ENCODE peak calls at places on chromosomes 16 and 17, in nine cellular contexts. O is suprapubic skin, A is transverse colon, L is H1, Q is psoas muscle, E is SK-N-SH, F is body of pancreas, M is A673, I is HCT116. T is an unnamed sample. For H3K4me1 and H3K9me3, the result is how much of the 10 kb centered on the place peaks cover.

GRCh38 chr17:61618950-61619349 is 27.9 kb upstream of the NACA2 start:
- DNase-seq in O (no peak), A (no peak), L (no peak), Q (no peak), E (no peak), F (no peak), M (no peak), I (no peak), T (no peak)

GRCh38 chr16:85446846-85447656 is 166.1 kb upstream of the GSE1 start:
- DNase-seq in O (no peak), A (peak), L (no peak), Q (no peak), E (no peak), F (peak), M (no peak), I (no peak), T (no peak)

GRCh38 chr17:41103896-41104295 is 1.3 kb upstream of the KRTAP4-9 start:
- DNase-seq in O (no peak), A (no peak), L (no peak), Q (no peak), E (no peak), F (no peak), M (no peak), I (no peak), T (no peak)

GRCh38 chr17:83178533-83179201 is 99.3 kb downstream of the METRNL start:
- DNase-seq in O (no peak), A (no peak), L (no peak), Q (no peak), E (no peak), F (no peak), M (no peak), I (no peak), T (no peak)

GRCh38 chr17:40461036-40461721 is 17.9 kb downstream of the IGFBP4 start:
- DNase-seq in O (no peak), A (no peak), L (no peak), Q (no peak), E (no peak), F (no peak), M (no peak), I (no peak), T (no peak)

GRCh38 chr17:4008496-4009163 is 44.4 kb upstream of the ATP2A3 start:
- DNase-seq in O (no peak), A (no peak), L (no peak), Q (no peak), E (no peak), F (no peak), M (no peak), I (no peak), T (no peak)

GRCh38 chr17:48998557-48999440 is 1.6 kb downstream of the IGF2BP1 start:
- DNase-seq in O (no peak), A (no peak), L (no peak), Q (no peak), E (no peak), F (no peak), M (peak), I (no peak), T (no peak)

GRCh38 chr16:21611546-21612384 is 12.4 kb downstream of the METTL9 start:
- DNase-seq in O (no peak), A (no peak), L (no peak), Q (no peak), E (no peak), F (no peak), M (peak), I (no peak), T (no peak)

GRCh38 chr17:51507444-51507843 is 247.1 kb downstream of the UTP18 start:
- DNase-seq in O (no peak), A (no peak), L (no peak), Q (no peak), E (no peak), F (no peak), M (no peak), I (no peak), T (no peak)

GRCh38 chr16:77877712-77878111 is 89.3 kb downstream of the VAT1L start:
- DNase-seq in O (no peak), A (no peak), L (no peak), Q (no peak), E (no peak), F (no peak), M (no peak), I (peak), T (no peak)

GRCh38 chr16:55204094-55204493 is 119.9 kb upstream of the IRX6 start:
- DNase-seq in O (no peak), A (no peak), L (no peak), Q (no peak), E (no peak), F (no peak), M (no peak), I (no peak), T (no peak)

DNA sequence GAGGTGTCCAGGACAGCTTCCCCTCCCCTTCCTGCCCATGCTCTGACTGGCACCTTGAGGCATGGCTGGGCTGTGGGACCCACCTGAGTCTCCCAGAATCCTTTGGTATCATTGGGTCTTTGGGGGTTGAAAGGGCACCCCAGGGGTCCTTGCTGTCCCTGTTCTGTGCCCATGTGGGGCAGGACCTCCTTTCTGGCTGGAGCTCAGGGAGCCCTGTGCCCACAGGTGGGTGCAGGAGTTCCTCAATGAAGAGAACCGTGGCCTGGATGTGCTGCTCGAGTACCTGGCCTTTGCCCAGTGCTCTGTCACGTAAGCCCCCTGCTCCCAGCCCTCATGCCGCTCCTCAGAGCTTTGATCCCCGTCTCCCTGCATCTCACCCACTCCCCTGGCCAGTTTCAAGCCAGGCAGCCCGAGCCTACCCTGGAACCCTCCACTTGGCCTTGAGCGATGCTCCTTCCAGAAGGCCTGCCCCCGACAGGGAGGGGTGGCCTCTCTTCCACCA is 11.8 kb downstream of the FMNL1 start:
- DNase-seq in O (no peak), A (no peak), L (no peak), Q (no peak), E (no peak), F (no peak), M (no peak), I (no peak), T (no peak)
- H3K4me1 ChIP-seq in O (under half), A (under half), L (under half), Q (under half), E (under half), F (under half), M (under half), I (under half), T (under half)

DNA sequence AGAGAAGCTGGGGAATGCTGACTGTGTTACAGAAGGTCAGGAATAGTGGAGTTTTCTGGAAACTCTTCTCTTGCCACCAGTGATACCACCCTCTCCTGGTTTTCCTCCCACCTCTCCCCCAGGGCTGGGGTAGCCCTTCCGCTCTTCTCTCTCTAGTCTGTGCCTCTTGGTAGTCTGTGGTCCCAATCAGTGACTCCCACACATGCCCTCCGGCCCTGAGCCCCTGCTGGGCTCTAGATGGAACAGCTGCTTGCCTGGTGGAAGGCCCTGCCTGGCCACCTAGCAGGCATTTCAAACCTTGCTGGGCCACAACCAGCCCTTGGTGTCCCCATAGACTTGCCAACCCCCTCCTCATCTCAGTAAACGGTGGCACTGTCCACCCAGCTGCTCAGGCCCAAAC is 15.2 kb upstream of the MTSS2 start:
- DNase-seq in O (no peak), A (no peak), L (no peak), Q (no peak), E (no peak), F (no peak), M (no peak), I (no peak), T (no peak)
- TF ChIP-seq CTCF in O (no peak), A (no peak), L (no peak), Q (no peak), E (no peak), F (no peak), M (no peak), I (no peak), T (no peak)

GRCh38 chr17:11555530-11555929 is 42.7 kb upstream of the DNAH9 start:
- DNase-seq in O (no peak), A (no peak), L (no peak), Q (no peak), E (no peak), F (no peak), M (no peak), I (no peak), T (no peak)

GRCh38 chr17:11551442-11551841 is 46.8 kb upstream of the DNAH9 start:
- DNase-seq in O (no peak), A (no peak), L (no peak), Q (no peak), E (no peak), F (no peak), M (peak), I (no peak), T (no peak)

GRCh38 chr17:11553135-11553534 is 45.1 kb upstream of the DNAH9 start:
- DNase-seq in O (no peak), A (no peak), L (no peak), Q (no peak), E (no peak), F (no peak), M (no peak), I (no peak), T (no peak)

GRCh38 chr17:11554042-11554441 is 44.2 kb upstream of the DNAH9 start:
- DNase-seq in O (no peak), A (no peak), L (no peak), Q (no peak), E (no peak), F (no peak), M (no peak), I (no peak), T (no peak)

GRCh38 chr17:11554542-11554941 is 43.7 kb upstream of the DNAH9 start:
- DNase-seq in O (no peak), A (no peak), L (no peak), Q (no peak), E (no peak), F (no peak), M (no peak), I (no peak), T (no peak)
- H3K9me3 ChIP-seq in O (under half), A (under half), L (under half), Q (under half), E (under half), F (under half), M (under half), I (under half), T (under half)

GRCh38 chr17:65097110-65097509 is 40.1 kb upstream of the RGS9 start:
- DNase-seq in O (peak), A (no peak), L (no peak), Q (no peak), E (no peak), F (no peak), M (no peak), I (no peak), T (no peak)

GRCh38 chr17:65092262-65092661 is 35.7 kb upstream of the GNA13 start:
- DNase-seq in O (no peak), A (no peak), L (no peak), Q (no peak), E (no peak), F (no peak), M (no peak), I (no peak), T (no peak)

GRCh38 chr17:65099475-65099874 is 37.7 kb upstream of the RGS9 start:
- DNase-seq in O (no peak), A (no peak), L (no peak), Q (no peak), E (no peak), F (no peak), M (no peak), I (no peak), T (no peak)

GRCh38 chr17:65093930-65094329 is 37.4 kb upstream of the GNA13 start:
- DNase-seq in O (no peak), A (no peak), L (no peak), Q (no peak), E (no peak), F (no peak), M (no peak), I (no peak), T (no peak)

DNA sequence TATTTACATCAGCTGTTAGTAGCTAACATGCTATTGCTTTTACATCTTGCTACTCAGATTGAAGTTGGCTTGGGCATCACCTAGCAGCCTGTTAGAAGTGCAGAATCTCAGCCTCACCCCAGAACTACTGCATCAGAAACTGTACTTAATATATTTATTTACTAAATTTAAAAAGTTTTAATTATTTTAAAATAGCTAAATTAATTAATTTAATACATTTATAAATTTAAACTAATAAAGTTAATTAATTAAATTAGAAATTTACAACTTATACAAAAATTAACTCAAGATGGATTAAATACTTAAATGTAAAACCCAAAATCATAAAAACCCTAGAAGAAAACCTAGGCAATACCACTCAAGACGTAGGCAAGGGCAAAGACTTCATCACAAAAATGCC is 38.9 kb upstream of the GNA13 start:
- DNase-seq in O (no peak), A (no peak), L (no peak), Q (no peak), E (no peak), F (no peak), M (no peak), I (no peak), T (no peak)
- H3K4me1 ChIP-seq in O (under half), A (under half), L (under half), Q (under half), E (under half), F (under half), M (under half), I (under half), T (under half)

DNA sequence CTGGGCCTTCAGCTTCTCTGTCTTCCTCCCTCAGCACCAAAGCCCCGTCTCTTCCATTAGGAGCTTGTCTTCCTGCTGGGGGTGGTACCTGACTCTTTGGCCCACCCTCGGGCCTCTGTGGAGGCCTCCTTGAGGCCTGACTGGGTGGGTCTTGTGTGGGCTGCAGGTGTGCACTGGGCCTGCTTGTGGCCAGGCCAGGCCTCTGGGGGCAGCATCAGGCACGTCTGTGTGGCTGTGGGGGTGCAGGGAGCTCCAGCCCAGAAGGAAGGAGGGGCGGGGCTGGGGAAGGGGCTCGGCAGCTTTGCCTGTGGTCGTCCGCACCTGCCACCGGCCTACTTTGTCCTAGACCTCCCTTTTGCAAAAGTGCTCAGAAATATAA is 7.0 kb downstream of the PIGQ start:
- DNase-seq in O (no peak), A (no peak), L (no peak), Q (no peak), E (peak), F (no peak), M (no peak), I (no peak), T (no peak)
- TF ChIP-seq CTCF in O (no peak), A (no peak), L (peak), Q (no peak), E (no peak), F (no peak), M (no peak), I (peak), T (no peak)

DNA sequence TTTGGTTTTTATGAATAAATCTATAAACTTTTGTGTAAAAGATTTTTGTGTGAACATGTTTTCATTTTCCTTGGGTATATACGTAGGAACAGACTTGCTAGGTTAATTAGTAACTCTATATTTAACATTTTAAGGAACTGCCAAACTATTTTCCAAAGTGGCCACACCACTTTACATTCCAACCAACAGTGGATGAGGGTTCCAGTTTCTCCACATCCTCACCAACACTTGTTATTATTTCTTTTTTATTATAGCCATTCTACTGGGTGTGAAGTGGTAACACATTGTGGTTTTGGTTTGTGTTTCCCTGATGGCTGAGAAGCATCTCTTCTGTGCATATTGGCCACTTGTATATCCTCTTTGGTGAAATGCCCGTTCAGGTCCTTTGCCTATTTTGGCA is 20.0 kb downstream of the LYRM9 start:
- DNase-seq in O (no peak), A (no peak), L (no peak), Q (no peak), E (no peak), F (no peak), M (no peak), I (no peak), T (no peak)
- H3K9me3 ChIP-seq in O (under half), A (under half), L (under half), Q (under half), E (under half), F (under half), M (under half), I (under half), T (under half)

GRCh38 chr16:56780646-56781045 is 50.7 kb downstream of the NUP93 start:
- DNase-seq in O (no peak), A (no peak), L (no peak), Q (no peak), E (no peak), F (no peak), M (no peak), I (no peak), T (no peak)
- H3K4me1 ChIP-seq in O (under half), A (under half), L (under half), Q (under half), E (under half), F (under half), M (half or more), I (under half), T (under half)

GRCh38 chr16:87933140-87933495 is 3.2 kb downstream of the CA5A start:
- DNase-seq in O (no peak), A (no peak), L (no peak), Q (no peak), E (no peak), F (no peak), M (no peak), I (no peak), T (no peak)

GRCh38 chr16:87929986-87930385 is 6.3 kb downstream of the CA5A start:
- DNase-seq in O (no peak), A (no peak), L (no peak), Q (no peak), E (no peak), F (no peak), M (no peak), I (no peak), T (no peak)

GRCh38 chr16:87931504-87931903 is 4.8 kb downstream of the CA5A start:
- DNase-seq in O (no peak), A (no peak), L (no peak), Q (no peak), E (peak), F (no peak), M (no peak), I (no peak), T (no peak)

GRCh38 chr16:87927195-87927562 is 9.2 kb downstream of the CA5A start:
- DNase-seq in O (no peak), A (no peak), L (no peak), Q (no peak), E (no peak), F (no peak), M (no peak), I (no peak), T (no peak)

GRCh38 chr16:87930456-87930855 is 5.9 kb downstream of the CA5A start:
- DNase-seq in O (no peak), A (no peak), L (no peak), Q (no peak), E (peak), F (no peak), M (peak), I (no peak), T (no peak)
- TF ChIP-seq CTCF in O (no peak), A (no peak), L (peak), Q (no peak), E (peak), F (no peak), M (peak), I (peak), T (no peak)

DNA sequence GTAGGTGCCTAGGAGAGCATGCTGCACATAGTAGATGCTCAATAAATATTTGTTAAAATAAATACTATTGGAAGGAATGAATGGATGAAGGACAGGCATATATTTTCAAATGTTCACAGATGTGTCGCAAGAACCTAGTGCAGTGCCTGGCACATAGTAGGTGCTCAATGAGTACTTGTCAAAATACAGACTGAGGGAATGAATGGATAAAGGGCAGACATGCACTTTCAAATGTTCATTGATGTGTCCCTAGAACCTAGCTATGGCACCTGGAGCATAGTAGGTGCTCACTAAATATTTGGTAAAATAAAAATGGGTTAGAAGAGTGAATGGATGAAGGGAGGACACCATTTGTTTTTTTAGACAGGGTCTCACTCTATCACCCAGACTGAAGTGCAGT is 26.1 kb downstream of the XYLT1 start:
- DNase-seq in O (no peak), A (no peak), L (no peak), Q (no peak), E (no peak), F (no peak), M (no peak), I (no peak), T (no peak)
- H3K9me3 ChIP-seq in O (under half), A (under half), L (under half), Q (under half), E (under half), F (under half), M (under half), I (under half), T (under half)

GRCh38 chr16:70710422-70711210 is 24.8 kb upstream of the MTSS2 start:
- DNase-seq in O (no peak), A (no peak), L (no peak), Q (no peak), E (no peak), F (no peak), M (no peak), I (no peak), T (no peak)
- H3K4me1 ChIP-seq in O (half or more), A (under half), L (under half), Q (under half), E (half or more), F (under half), M (under half), I (under half), T (under half)